ENCODE peak calls at places on chromosomes 16 and 17, in eight cellular contexts. T is stimulated activated CD4-positive, alpha-beta T cell treated with anti-CD3 and anti-CD28 coated beads, Interleukin-2, amount 100 ng/mL, for 24 hours; U is midbrain; N is NCI-H510A treated with DMSO at 0.1 percent for 48 hours; L is activated CD8-positive, alpha-beta memory T cell treated with anti-CD3 and anti-CD28 coated beads for 48 hours; O is GM20000; C is psoas muscle; G is hepatic stellate cell. J is an unnamed sample.

GRCh38 chr16:89199241-89200123 is 855 bp downstream of the SLC22A31 start:
- DNase-seq in L (no peak), T (no peak), C (no peak), O (no peak), N (no peak), U (no peak), G (peak), J (no peak)

GRCh38 chr17:29562615-29563014 is 4.2 kb downstream of the ABHD15 start:
- DNase-seq in U (no peak), C (no peak), G (no peak), O (no peak), T (no peak), N (no peak), L (no peak), J (no peak)

GRCh38 chr17:65455972-65456343 is 105.5 kb downstream of the AXIN2 start:
- DNase-seq in U (peak), O (no peak), N (peak), L (no peak), G (no peak), T (no peak), C (no peak), J (peak)

GRCh38 chr17:55421179-55421934 is at the start of gene MMD:
- DNase-seq in U (no peak), L (peak), T (peak), O (no peak), N (peak), G (peak), C (peak), J (peak)

GRCh38 chr16:526181-527014 is 1.1 kb upstream of the CAPN15 start:
- DNase-seq in L (peak), U (no peak), C (no peak), T (no peak), G (peak), O (no peak), N (no peak), J (peak)

GRCh38 chr17:78343433-78344201 is 16.3 kb downstream of the SOCS3 start:
- DNase-seq in T (peak), L (no peak), N (peak), G (no peak), U (no peak), O (peak), C (no peak), J (peak)

GRCh38 chr17:60435244-60436170 is 13.2 kb downstream of the CHCT1 start:
- DNase-seq in U (peak), L (no peak), G (peak), O (peak), T (peak), N (peak), C (peak), J (peak)

GRCh38 chr16:14600164-14600563 is 29.9 kb downstream of the PARN start:
- DNase-seq in L (no peak), N (no peak), T (no peak), U (no peak), C (no peak), G (peak), O (no peak), J (peak)

GRCh38 chr17:19414396-19415280 is 3.6 kb downstream of the RNF112 start:
- DNase-seq in N (no peak), G (no peak), O (no peak), U (no peak), C (no peak), T (no peak), L (no peak), J (no peak)

GRCh38 chr16:8887952-8888560 is 5.9 kb downstream of the LITAFD start:
- DNase-seq in G (peak), L (no peak), C (peak), T (no peak), O (no peak), N (no peak), U (peak), J (peak)

GRCh38 chr17:6853764-6854442 is 22.4 kb upstream of the TEKT1 start:
- DNase-seq in T (peak), O (peak), L (no peak), U (no peak), G (no peak), C (no peak), N (no peak), J (peak)

GRCh38 chr16:82935781-82936180 is 309.0 kb downstream of the CDH13 start:
- DNase-seq in T (no peak), O (no peak), C (no peak), U (no peak), L (no peak), G (no peak), N (no peak), J (no peak)

GRCh38 chr16:69567031-69567680 is 1.4 kb downstream of the NFAT5 start:
- DNase-seq in O (peak), T (peak), L (no peak), N (peak), C (no peak), U (peak), G (peak), J (peak)

GRCh38 chr17:75155191-75155601 is 884 bp upstream of the JPT1 start:
- DNase-seq in T (no peak), L (no peak), C (no peak), U (no peak), O (no peak), G (no peak), N (no peak), J (peak)

GRCh38 chr17:73393962-73394361 is 82.2 kb upstream of the CDC42EP4 start:
- DNase-seq in C (no peak), G (no peak), N (no peak), T (no peak), L (no peak), U (no peak), O (no peak), J (peak)

GRCh38 chr17:32264140-32264799 is 1.4 kb upstream of the RHBDL3 start:
- DNase-seq in C (no peak), G (no peak), U (no peak), O (no peak), L (no peak), T (no peak), N (no peak), J (no peak)

GRCh38 chr16:16025214-16025968 is 76.0 kb downstream of the ABCC1 start:
- DNase-seq in T (peak), G (peak), U (no peak), O (peak), C (no peak), N (no peak), L (peak), J (no peak)

GRCh38 chr17:31385428-31386285 is 5.8 kb upstream of the RAB11FIP4 start:
- DNase-seq in T (no peak), G (no peak), O (no peak), C (no peak), L (no peak), N (no peak), U (no peak), J (no peak)

GRCh38 chr16:5041604-5042133 is 7.9 kb upstream of the NAGPA start:
- DNase-seq in C (no peak), U (no peak), T (no peak), G (peak), O (peak), N (no peak), L (no peak), J (peak)

GRCh38 chr17:68292689-68293040 is 1.4 kb downstream of the ARSG start:
- DNase-seq in L (no peak), C (no peak), T (no peak), G (no peak), U (no peak), N (no peak), O (no peak), J (no peak)

GRCh38 chr17:39659286-39660010 is 5.7 kb upstream of the TCAP start:
- DNase-seq in L (no peak), U (peak), O (no peak), N (no peak), C (no peak), G (no peak), T (no peak), J (no peak)

GRCh38 chr16:72094266-72094610 is 591 bp downstream of the DHX38 start:
- DNase-seq in T (peak), G (peak), U (no peak), O (no peak), C (no peak), N (no peak), L (no peak), J (no peak)

GRCh38 chr16:46996391-46996790 is 22.9 kb upstream of the DNAJA2 start:
- DNase-seq in U (no peak), C (no peak), G (no peak), T (no peak), O (peak), L (no peak), N (no peak), J (no peak)

GRCh38 chr16:83653785-83654184 is 154.0 kb upstream of the HSBP1 start:
- DNase-seq in N (no peak), T (no peak), L (no peak), C (no peak), O (no peak), U (no peak), G (peak), J (no peak)

GRCh38 chr16:62190426-62190825 is 154.2 kb upstream of the CDH8 start:
- DNase-seq in C (no peak), U (peak), G (no peak), T (no peak), N (peak), O (no peak), L (no peak), J (peak)

GRCh38 chr16:50735629-50736122 is 6.2 kb upstream of the CYLD start:
- DNase-seq in G (no peak), L (no peak), T (no peak), U (no peak), N (no peak), C (no peak), O (peak), J (no peak)

J was measured in DMS53.